ENCODE peak calls at places on chromosomes 1 and 21, in four cellular contexts. One of them, this sample, is unnamed.
A peak's percentile ranks its signal among the peaks of the same experiment; 100 is the strongest.

GRCh38 chr1:81889166-81889565 is 88.4 kb downstream of the ADGRL2 start:
- DNase-seq in WTC11: no peak
- DNase-seq in HepG2: no peak
- DNase-seq in K562: no peak
- DNase-seq in this sample: no peak

GRCh38 chr1:224340711-224341384 is 10.9 kb upstream of the NVL start:
- DNase-seq in WTC11: peak; percentile 67
- DNase-seq in HepG2: no peak
- DNase-seq in K562: no peak
- DNase-seq in this sample: peak; percentile 21

GRCh38 chr1:30187413-30188023 is 535.9 kb downstream of the MATN1 start:
- DNase-seq in WTC11: no peak
- DNase-seq in HepG2: no peak
- DNase-seq in K562: no peak
- DNase-seq in this sample: no peak

GRCh38 chr1:151570819-151571218 is 30.7 kb downstream of the TUFT1 start:
- DNase-seq in WTC11: no peak
- DNase-seq in HepG2: no peak
- DNase-seq in K562: no peak
- DNase-seq in this sample: no peak

GRCh38 chr1:227318852-227319607 is 738 bp upstream of the CDC42BPA start:
- DNase-seq in WTC11: peak; percentile 63
- DNase-seq in HepG2: peak; percentile 45
- DNase-seq in K562: peak; percentile 30
- DNase-seq in this sample: peak; percentile 51

GRCh38 chr1:33365560-33365997 is 44.7 kb upstream of the A3GALT2 start:
- DNase-seq in WTC11: no peak
- DNase-seq in HepG2: no peak
- DNase-seq in K562: no peak
- DNase-seq in this sample: no peak

GRCh38 chr1:114390361-114390760 is 120.6 kb downstream of the TRIM33 start:
- DNase-seq in WTC11: no peak
- DNase-seq in HepG2: no peak
- DNase-seq in K562: no peak
- DNase-seq in this sample: no peak

GRCh38 chr1:44294588-44295007 is 60.5 kb downstream of the ERI3 start:
- DNase-seq in WTC11: peak; percentile 73
- DNase-seq in HepG2: peak; percentile 31
- DNase-seq in K562: peak; percentile 68
- DNase-seq in this sample: peak; percentile 32

GRCh38 chr1:110321846-110322245 is 17.3 kb upstream of the RBM15 start:
- DNase-seq in WTC11: no peak
- DNase-seq in HepG2: no peak
- DNase-seq in K562: no peak
- DNase-seq in this sample: no peak

GRCh38 chr1:189356206-189356605 is 1121.5 kb downstream of the BRINP3 start:
- DNase-seq in WTC11: no peak
- DNase-seq in HepG2: peak; percentile 3
- DNase-seq in K562: no peak
- DNase-seq in this sample: no peak

GRCh38 chr1:228226956-228227791 is 19.3 kb downstream of the OBSCN start:
- DNase-seq in WTC11: no peak
- DNase-seq in HepG2: peak; percentile 48
- DNase-seq in K562: no peak
- DNase-seq in this sample: peak; percentile 25

GRCh38 chr21:38985423-38986378 is 180.0 kb downstream of the ETS2 start:
- DNase-seq in WTC11: no peak
- DNase-seq in HepG2: no peak
- DNase-seq in K562: peak; percentile 94
- DNase-seq in this sample: no peak

GRCh38 chr21:45408811-45409261 is 3.9 kb downstream of the COL18A1 start:
- DNase-seq in WTC11: no peak
- DNase-seq in HepG2: no peak
- DNase-seq in K562: no peak
- DNase-seq in this sample: no peak

GRCh38 chr1:24949331-24949881 is 19.3 kb upstream of the RUNX3 start:
- DNase-seq in WTC11: no peak
- DNase-seq in HepG2: peak; percentile 15
- DNase-seq in K562: no peak
- DNase-seq in this sample: no peak

GRCh38 chr21:33541105-33541711 is 709 bp downstream of the GART start:
- DNase-seq in WTC11: no peak
- DNase-seq in HepG2: peak; percentile 24
- DNase-seq in K562: no peak
- DNase-seq in this sample: peak; percentile 40

GRCh38 chr1:173475564-173476196 is 1.5 kb upstream of the PRDX6 start:
- DNase-seq in WTC11: no peak
- DNase-seq in HepG2: peak; percentile 33
- DNase-seq in K562: no peak
- DNase-seq in this sample: no peak

GRCh38 chr1:31977361-31978131 is 36.1 kb upstream of the KHDRBS1 start:
- DNase-seq in WTC11: peak; percentile 67
- DNase-seq in HepG2: peak; percentile 41
- DNase-seq in K562: peak; percentile 68
- DNase-seq in this sample: peak; percentile 65

GRCh38 chr21:33042812-33043211 is 17.1 kb downstream of the OLIG2 start:
- DNase-seq in WTC11: no peak
- DNase-seq in HepG2: no peak
- DNase-seq in K562: no peak
- DNase-seq in this sample: peak; percentile 45

GRCh38 chr1:29397256-29397590 is 160.9 kb downstream of the PTPRU start:
- DNase-seq in WTC11: no peak
- DNase-seq in HepG2: no peak
- DNase-seq in K562: no peak
- DNase-seq in this sample: no peak

GRCh38 chr1:204357551-204357950 is 2.2 kb downstream of the PLEKHA6 start:
- DNase-seq in WTC11: no peak
- DNase-seq in HepG2: no peak
- DNase-seq in K562: peak; percentile 40
- DNase-seq in this sample: no peak

GRCh38 chr1:48228156-48228555 is 5.6 kb downstream of the SLC5A9 start:
- DNase-seq in WTC11: peak; percentile 72
- DNase-seq in HepG2: peak; percentile 17
- DNase-seq in K562: no peak
- DNase-seq in this sample: no peak

GRCh38 chr1:226482975-226483660 is 65.4 kb upstream of the STUM start:
- DNase-seq in WTC11: no peak
- DNase-seq in HepG2: no peak
- DNase-seq in K562: no peak
- DNase-seq in this sample: no peak

GRCh38 chr1:198833706-198834497 is 195.1 kb downstream of the PTPRC start:
- DNase-seq in WTC11: no peak
- DNase-seq in HepG2: no peak
- DNase-seq in K562: no peak
- DNase-seq in this sample: no peak

GRCh38 chr1:201251851-201252430 is 31.4 kb upstream of the PKP1 start:
- DNase-seq in WTC11: no peak
- DNase-seq in HepG2: no peak
- DNase-seq in K562: no peak
- DNase-seq in this sample: no peak

GRCh38 chr1:5667513-5668325 is 324.5 kb downstream of the NPHP4 start:
- DNase-seq in WTC11: no peak
- DNase-seq in HepG2: no peak
- DNase-seq in K562: no peak
- DNase-seq in this sample: no peak

GRCh38 chr1:227841141-227841540 is 25.7 kb downstream of the PRSS38 start:
- DNase-seq in WTC11: no peak
- DNase-seq in HepG2: no peak
- DNase-seq in K562: no peak
- DNase-seq in this sample: no peak

GRCh38 chr1:41789616-41790330 is 128.9 kb downstream of the HIVEP3 start:
- DNase-seq in WTC11: no peak
- DNase-seq in HepG2: no peak
- DNase-seq in K562: no peak
- DNase-seq in this sample: no peak

GRCh38 chr1:152037920-152038658 is 1.3 kb upstream of the S100A11 start:
- DNase-seq in WTC11: no peak
- DNase-seq in HepG2: no peak
- DNase-seq in K562: no peak
- DNase-seq in this sample: no peak

GRCh38 chr1:89503690-89504089 is 20.9 kb upstream of the LRRC8B start:
- DNase-seq in WTC11: no peak
- DNase-seq in HepG2: no peak
- DNase-seq in K562: no peak
- DNase-seq in this sample: no peak

GRCh38 chr1:80657048-80657653 is 1143.6 kb upstream of the ADGRL2 start:
- DNase-seq in WTC11: no peak
- DNase-seq in HepG2: peak; percentile 16
- DNase-seq in K562: no peak
- DNase-seq in this sample: no peak

GRCh38 chr1:165877940-165878556 is 50.6 kb downstream of the UCK2 start:
- DNase-seq in WTC11: no peak
- DNase-seq in HepG2: no peak
- DNase-seq in K562: no peak
- DNase-seq in this sample: no peak

GRCh38 chr1:70066711-70067110 is 138.7 kb downstream of the LRRC40 start:
- DNase-seq in WTC11: no peak
- DNase-seq in HepG2: no peak
- DNase-seq in K562: no peak
- DNase-seq in this sample: no peak

GRCh38 chr1:187460093-187460492 is 631.3 kb downstream of the PLA2G4A start:
- DNase-seq in WTC11: no peak
- DNase-seq in HepG2: no peak
- DNase-seq in K562: no peak
- DNase-seq in this sample: no peak

GRCh38 chr1:170707959-170708666 is 44.2 kb downstream of the PRRX1 start:
- DNase-seq in WTC11: no peak
- DNase-seq in HepG2: peak; percentile 2
- DNase-seq in K562: no peak
- DNase-seq in this sample: peak; percentile 34

GRCh38 chr1:14441302-14441741 is 157.2 kb upstream of the KAZN start:
- DNase-seq in WTC11: no peak
- DNase-seq in HepG2: no peak
- DNase-seq in K562: no peak
- DNase-seq in this sample: no peak
- TF ChIP-seq NR3C1 in WTC11: no peak
- TF ChIP-seq NR3C1 in HepG2: no peak
- TF ChIP-seq NR3C1 in K562: no peak
- TF ChIP-seq NR3C1 in this sample: no peak

GRCh38 chr1:93301131-93301530 is 44.6 kb upstream of the DR1 start:
- DNase-seq in WTC11: no peak
- DNase-seq in HepG2: no peak
- DNase-seq in K562: no peak
- DNase-seq in this sample: no peak
- TF ChIP-seq NR3C1 in WTC11: no peak
- TF ChIP-seq NR3C1 in HepG2: no peak
- TF ChIP-seq NR3C1 in K562: no peak
- TF ChIP-seq NR3C1 in this sample: no peak

DNA sequence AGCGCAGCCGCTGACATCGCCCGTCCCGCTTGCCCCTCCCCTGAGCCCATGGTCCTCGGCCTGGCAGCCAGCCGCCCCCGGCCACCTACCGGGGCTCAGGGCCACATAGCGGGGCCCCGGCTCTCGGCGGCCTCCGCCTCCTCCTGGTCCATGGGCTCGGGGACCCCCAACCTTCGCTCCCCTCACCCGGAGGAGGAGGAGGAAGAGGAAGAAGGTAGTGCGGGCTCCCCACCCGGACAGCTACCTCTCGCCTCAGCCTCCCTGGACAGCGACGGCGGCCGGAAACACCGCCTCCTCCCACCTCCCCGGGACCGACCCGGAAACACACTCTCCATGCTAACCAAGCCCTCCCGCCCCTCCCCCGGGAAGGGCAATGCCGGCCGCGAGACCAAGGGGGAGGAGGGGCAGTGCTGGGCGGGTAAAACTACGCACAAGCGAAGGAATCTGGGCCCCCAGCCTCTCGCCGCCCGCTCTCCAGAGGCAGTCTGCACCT is at the start of gene KIAA0319L:
- DNase-seq in WTC11: peak; percentile 78
- DNase-seq in HepG2: peak; percentile 60
- DNase-seq in K562: peak; percentile 92
- DNase-seq in this sample: peak; percentile 56
- TF ChIP-seq NR3C1 in WTC11: no peak
- TF ChIP-seq NR3C1 in HepG2: no peak
- TF ChIP-seq NR3C1 in K562: no peak
- TF ChIP-seq NR3C1 in this sample: no peak

GRCh38 chr1:166988976-166989515 is at the start of gene MAEL:
- DNase-seq in WTC11: peak; percentile 53
- DNase-seq in HepG2: no peak
- DNase-seq in K562: no peak
- DNase-seq in this sample: no peak
- TF ChIP-seq NR3C1 in WTC11: no peak
- TF ChIP-seq NR3C1 in HepG2: no peak
- TF ChIP-seq NR3C1 in K562: no peak
- TF ChIP-seq NR3C1 in this sample: no peak

DNA sequence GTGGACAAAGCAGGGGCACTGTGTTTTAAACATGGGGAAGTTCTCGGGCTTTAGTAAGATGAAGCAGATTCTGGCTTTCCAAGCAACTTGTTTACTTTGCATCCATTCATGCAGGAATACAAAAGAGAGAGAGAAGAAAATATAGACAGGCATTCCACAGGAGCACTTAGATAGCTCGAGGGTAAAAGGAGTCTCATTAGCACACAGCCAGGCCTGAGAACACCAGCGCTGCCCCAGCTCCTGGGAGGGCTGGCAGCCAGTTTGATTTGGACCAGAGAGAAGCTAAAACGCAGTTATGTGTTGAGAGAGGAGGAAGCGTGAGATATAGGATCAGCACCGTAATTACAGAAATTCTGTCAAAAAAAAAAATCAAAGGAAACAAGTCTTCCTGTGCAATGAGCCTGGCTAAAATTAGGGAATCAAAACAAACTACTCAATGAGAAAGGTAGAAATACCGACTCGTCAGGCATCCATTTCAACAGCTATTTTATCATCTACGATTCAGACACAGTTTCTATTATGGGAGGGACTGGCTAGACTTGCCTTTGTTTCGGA is 68.2 kb downstream of the CLSTN1 start:
- DNase-seq in WTC11: no peak
- DNase-seq in HepG2: no peak
- DNase-seq in K562: no peak
- DNase-seq in this sample: no peak
- TF ChIP-seq NR3C1 in WTC11: no peak
- TF ChIP-seq NR3C1 in HepG2: no peak
- TF ChIP-seq NR3C1 in K562: no peak
- TF ChIP-seq NR3C1 in this sample: no peak

DNA sequence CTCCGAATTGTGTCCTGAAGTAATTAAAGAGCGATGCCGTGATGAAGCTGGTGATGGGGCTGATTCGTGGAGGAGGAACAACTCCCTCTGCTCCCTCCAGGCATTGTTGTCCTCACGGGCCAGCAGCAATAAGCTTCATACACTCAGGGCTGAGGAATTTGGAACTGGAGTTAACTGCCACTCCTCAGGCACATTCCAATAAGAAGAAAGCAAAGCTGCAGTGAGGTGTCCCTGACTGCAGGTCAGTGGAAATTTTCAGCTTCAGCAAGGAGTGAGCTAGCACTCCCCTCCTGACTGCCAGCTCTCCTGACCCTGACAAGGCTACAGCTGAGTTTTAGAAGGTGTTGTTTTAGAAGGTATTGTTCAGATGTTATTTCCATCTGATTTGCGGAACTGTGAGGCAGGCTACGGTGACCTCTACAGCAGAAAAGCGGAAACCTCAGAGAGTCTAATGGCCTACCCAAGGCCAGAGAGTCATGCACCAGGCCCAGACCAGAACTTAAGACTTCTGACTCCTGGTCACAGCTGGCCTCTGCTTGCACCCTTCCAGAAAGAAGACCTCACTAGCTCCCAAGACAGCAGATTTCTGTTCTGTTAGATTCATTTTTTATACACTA is 148.8 kb downstream of the TGFBR3 start:
- DNase-seq in WTC11: no peak
- DNase-seq in HepG2: peak; percentile 87
- DNase-seq in K562: no peak
- DNase-seq in this sample: peak; percentile 79
- TF ChIP-seq NR3C1 in WTC11: no peak
- TF ChIP-seq NR3C1 in HepG2: no peak
- TF ChIP-seq NR3C1 in K562: no peak
- TF ChIP-seq NR3C1 in this sample: no peak

This sample was measured in A549.